ENCODE peak calls at places on chromosomes 5 and 9, in six cellular contexts. U, P, T, E, I and V are unnamed samples.
A peak's percentile ranks its signal among the peaks of the same experiment; 100 is the strongest.

GRCh38 chr9:104088416-104088815 is 5.7 kb upstream of the SMC2 start:
- DNase-seq in U (no peak), P (no peak), T (no peak), E (no peak), I (no peak), V (no peak)

GRCh38 chr5:39523821-39524220 is 99.0 kb upstream of the DAB2 start:
- DNase-seq in U (no peak), P (no peak), T (no peak), E (no peak), I (no peak), V (no peak)

GRCh38 chr9:130938652-130939404 is at the start of gene FIBCD1:
- DNase-seq in U (peak; percentile 73), P (no peak), T (peak; percentile 84), E (no peak), I (no peak), V (no peak)

GRCh38 chr5:177519463-177520235 is 2.9 kb upstream of the DDX41 start:
- DNase-seq in U (no peak), P (no peak), T (no peak), E (no peak), I (no peak), V (no peak)

GRCh38 chr9:38026021-38026809 is 42.8 kb downstream of the SHB start:
- DNase-seq in U (peak; percentile 68), P (no peak), T (no peak), E (no peak), I (no peak), V (no peak)

GRCh38 chr9:121947683-121948300 is 145.3 kb downstream of the TTLL11 start:
- DNase-seq in U (no peak), P (no peak), T (no peak), E (no peak), I (no peak), V (no peak)

GRCh38 chr9:72554221-72554641 is 32.8 kb downstream of the TMC1 start:
- DNase-seq in U (peak; percentile 94), P (no peak), T (no peak), E (no peak), I (peak; percentile 32), V (no peak)

GRCh38 chr9:124038239-124038638 is 26.7 kb downstream of the LHX2 start:
- DNase-seq in U (no peak), P (no peak), T (no peak), E (no peak), I (no peak), V (no peak)

GRCh38 chr9:15403155-15403554 is 19.5 kb upstream of the SNAPC3 start:
- DNase-seq in U (peak; percentile 69), P (no peak), T (no peak), E (no peak), I (no peak), V (no peak)

GRCh38 chr5:13994606-13995336 is 50.3 kb upstream of the DNAH5 start:
- DNase-seq in U (no peak), P (no peak), T (no peak), E (no peak), I (no peak), V (no peak)

GRCh38 chr5:94043311-94043710 is 301.9 kb upstream of the POU5F2 start:
- DNase-seq in U (no peak), P (no peak), T (no peak), E (no peak), I (no peak), V (no peak)

GRCh38 chr9:110370316-110370715 is 32.7 kb upstream of the TXNDC8 start:
- DNase-seq in U (no peak), P (no peak), T (no peak), E (no peak), I (no peak), V (no peak)

GRCh38 chr9:113503613-113504230 is 40.2 kb downstream of the RGS3 start:
- DNase-seq in U (no peak), P (no peak), T (no peak), E (no peak), I (no peak), V (no peak)

GRCh38 chr5:164553851-164554250 is 1048.4 kb downstream of the MAT2B start:
- DNase-seq in U (no peak), P (no peak), T (no peak), E (no peak), I (no peak), V (no peak)

GRCh38 chr9:128149001-128149701 is at the start of gene LCN2:
- DNase-seq in U (peak; percentile 74), P (peak; percentile 84), T (no peak), E (no peak), I (no peak), V (peak; percentile 52)

GRCh38 chr5:137833463-137833862 is 34.2 kb upstream of the MYOT start:
- DNase-seq in U (peak; percentile 95), P (no peak), T (no peak), E (no peak), I (no peak), V (no peak)

GRCh38 chr9:72038890-72039410 is 21.5 kb downstream of the C9orf57 start:
- DNase-seq in U (peak; percentile 81), P (peak; percentile 82), T (peak; percentile 92), E (peak; percentile 45), I (peak; percentile 83), V (peak; percentile 87)

GRCh38 chr9:127049044-127049443 is 73.4 kb downstream of the ANGPTL2 start:
- DNase-seq in U (peak; percentile 29), P (peak; percentile 27), T (peak; percentile 17), E (peak; percentile 69), I (peak; percentile 48), V (no peak)
- TF ChIP-seq CTCF in U (no peak), P (peak; percentile 23), T (no peak), E (peak; percentile 26), I (peak; percentile 19), V (peak; percentile 37)

GRCh38 chr5:66947458-66947857 is 249.1 kb downstream of the CD180 start:
- DNase-seq in U (no peak), P (no peak), T (no peak), E (no peak), I (no peak), V (no peak)

GRCh38 chr5:66952153-66952552 is 244.4 kb downstream of the CD180 start:
- DNase-seq in U (no peak), P (no peak), T (no peak), E (no peak), I (no peak), V (no peak)

GRCh38 chr5:66945389-66946349 is 250.9 kb downstream of the CD180 start:
- DNase-seq in U (no peak), P (no peak), T (no peak), E (no peak), I (no peak), V (no peak)

GRCh38 chr5:66949066-66949465 is 247.5 kb downstream of the CD180 start:
- DNase-seq in U (no peak), P (no peak), T (no peak), E (no peak), I (no peak), V (no peak)
- TF ChIP-seq POLR2A in U (no peak), P (no peak), T (no peak), E (no peak), I (no peak), V (no peak)

GRCh38 chr5:78518365-78519197 is 130.0 kb downstream of the LHFPL2 start:
- DNase-seq in U (peak; percentile 70), P (peak; percentile 46), T (no peak), E (no peak), I (no peak), V (no peak)
- TF ChIP-seq EP300 in U (no peak), P (no peak), T (no peak), E (no peak), I (peak; percentile 13), V (no peak)

DNA sequence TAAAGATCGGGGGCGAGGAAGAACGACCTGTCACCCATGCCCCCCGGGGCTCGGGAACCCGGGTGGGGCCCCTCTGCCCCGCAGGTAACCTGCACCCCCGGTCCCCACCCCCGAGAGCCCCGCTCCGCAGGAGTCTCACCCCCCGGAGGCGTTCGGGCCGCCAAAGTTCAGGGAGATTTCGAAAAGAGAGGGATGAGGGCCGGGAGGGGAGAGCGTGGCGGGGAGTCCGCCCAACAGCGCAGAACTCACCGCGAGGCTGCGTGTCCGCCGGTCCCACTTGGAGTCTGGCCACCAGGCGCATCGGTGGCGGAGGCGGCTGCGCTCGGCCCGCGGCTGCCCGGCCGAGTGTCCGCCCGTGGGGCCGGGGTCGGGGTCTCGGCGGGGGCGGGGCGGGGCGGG is at the start of gene PHF19:
- DNase-seq in U (peak; percentile 64), P (no peak), T (no peak), E (no peak), I (no peak), V (no peak)
- TF ChIP-seq CTCF in U (no peak), P (no peak), T (no peak), E (no peak), I (no peak), V (no peak)

GRCh38 chr9:135907006-135907434 is 326 bp downstream of the CAMSAP1 start:
- DNase-seq in U (peak; percentile 46), P (no peak), T (no peak), E (no peak), I (no peak), V (peak; percentile 58)

GRCh38 chr9:135904121-135904520 is 3.2 kb downstream of the CAMSAP1 start:
- DNase-seq in U (no peak), P (no peak), T (no peak), E (no peak), I (no peak), V (peak; percentile 62)

GRCh38 chr9:135906291-135907005 is 898 bp downstream of the CAMSAP1 start:
- DNase-seq in U (peak; percentile 33), P (no peak), T (peak; percentile 57), E (no peak), I (no peak), V (no peak)

GRCh38 chr9:135907446-135908333 is at the start of gene CAMSAP1:
- DNase-seq in U (peak; percentile 95), P (peak; percentile 94), T (peak; percentile 94), E (peak; percentile 51), I (peak; percentile 83), V (peak; percentile 95)

GRCh38 chr9:135905380-135906282 is 1.7 kb downstream of the CAMSAP1 start:
- DNase-seq in U (no peak), P (peak; percentile 35), T (no peak), E (no peak), I (no peak), V (no peak)
- TF ChIP-seq POLR2A in U (no peak), P (no peak), T (no peak), E (no peak), I (no peak), V (no peak)

GRCh38 chr5:65925601-65926275 is 637 bp upstream of the ERBIN start:
- DNase-seq in U (peak; percentile 89), P (peak; percentile 84), T (peak; percentile 85), E (no peak), I (peak; percentile 59), V (no peak)

GRCh38 chr5:65925094-65925600 is 1.2 kb upstream of the ERBIN start:
- DNase-seq in U (peak; percentile 77), P (peak; percentile 76), T (peak; percentile 82), E (peak; percentile 56), I (peak; percentile 55), V (peak; percentile 85)

GRCh38 chr5:65926893-65927292 is 518 bp downstream of the ERBIN start:
- DNase-seq in U (no peak), P (no peak), T (no peak), E (no peak), I (peak; percentile 36), V (no peak)

GRCh38 chr5:65927497-65928340 is 1.3 kb downstream of the ERBIN start:
- DNase-seq in U (peak; percentile 54), P (no peak), T (no peak), E (no peak), I (no peak), V (no peak)

GRCh38 chr5:65926276-65926761 is at the start of gene ERBIN:
- DNase-seq in U (peak; percentile 73), P (peak; percentile 87), T (peak; percentile 77), E (no peak), I (peak; percentile 76), V (peak; percentile 91)
- TF ChIP-seq EP300 in U (no peak), P (no peak), T (no peak), E (no peak), I (no peak), V (no peak)